ENCODE peak calls at places on chromosomes 13 and 19, in eight cellular contexts. One of them, this sample, is unnamed.

GRCh38 chr13:99656092-99656745 is 154.9 kb downstream of the TM9SF2 start:
- DNase-seq in breast epithelium: peak
- DNase-seq in lower lobe of right lung: peak
- DNase-seq in GM06990: no peak
- DNase-seq in A549: peak
- DNase-seq in fibroblast of pulmonary artery: peak
- DNase-seq in HFFc6: peak
- DNase-seq in pancreas: peak
- DNase-seq in this sample: peak

GRCh38 chr19:12939908-12940533 is 1.6 kb downstream of the CALR start:
- DNase-seq in breast epithelium: no peak
- DNase-seq in lower lobe of right lung: no peak
- DNase-seq in GM06990: no peak
- DNase-seq in A549: no peak
- DNase-seq in fibroblast of pulmonary artery: no peak
- DNase-seq in HFFc6: no peak
- DNase-seq in pancreas: no peak
- DNase-seq in this sample: no peak

GRCh38 chr19:14871619-14872230 is 14.2 kb downstream of the OR7A17 start:
- DNase-seq in breast epithelium: no peak
- DNase-seq in lower lobe of right lung: no peak
- DNase-seq in GM06990: no peak
- DNase-seq in A549: peak
- DNase-seq in fibroblast of pulmonary artery: peak
- DNase-seq in HFFc6: no peak
- DNase-seq in pancreas: no peak
- DNase-seq in this sample: peak

GRCh38 chr19:38036707-38037106 is 129.7 kb downstream of the SIPA1L3 start:
- DNase-seq in breast epithelium: no peak
- DNase-seq in lower lobe of right lung: no peak
- DNase-seq in GM06990: no peak
- DNase-seq in A549: no peak
- DNase-seq in fibroblast of pulmonary artery: no peak
- DNase-seq in HFFc6: no peak
- DNase-seq in pancreas: no peak
- DNase-seq in this sample: no peak

GRCh38 chr13:80337011-80337688 is 3.8 kb downstream of the SPRY2 start:
- DNase-seq in breast epithelium: no peak
- DNase-seq in lower lobe of right lung: no peak
- DNase-seq in GM06990: no peak
- DNase-seq in A549: no peak
- DNase-seq in fibroblast of pulmonary artery: peak
- DNase-seq in HFFc6: no peak
- DNase-seq in pancreas: no peak
- DNase-seq in this sample: peak

GRCh38 chr13:98571955-98572662 is 4.8 kb downstream of the STK24 start:
- DNase-seq in breast epithelium: no peak
- DNase-seq in lower lobe of right lung: no peak
- DNase-seq in GM06990: peak
- DNase-seq in A549: no peak
- DNase-seq in fibroblast of pulmonary artery: no peak
- DNase-seq in HFFc6: peak
- DNase-seq in pancreas: no peak
- DNase-seq in this sample: peak

GRCh38 chr13:60286707-60287106 is 110.3 kb upstream of the TDRD3 start:
- DNase-seq in breast epithelium: no peak
- DNase-seq in lower lobe of right lung: no peak
- DNase-seq in GM06990: no peak
- DNase-seq in A549: no peak
- DNase-seq in fibroblast of pulmonary artery: no peak
- DNase-seq in HFFc6: no peak
- DNase-seq in pancreas: no peak
- DNase-seq in this sample: no peak

GRCh38 chr19:1811472-1811894 is 593 bp downstream of the ATP8B3 start:
- DNase-seq in breast epithelium: peak
- DNase-seq in lower lobe of right lung: peak
- DNase-seq in GM06990: no peak
- DNase-seq in A549: peak
- DNase-seq in fibroblast of pulmonary artery: peak
- DNase-seq in HFFc6: peak
- DNase-seq in pancreas: peak
- DNase-seq in this sample: peak

GRCh38 chr13:43766766-43767165 is 20.0 kb downstream of the ENOX1 start:
- DNase-seq in breast epithelium: no peak
- DNase-seq in lower lobe of right lung: no peak
- DNase-seq in GM06990: no peak
- DNase-seq in A549: no peak
- DNase-seq in fibroblast of pulmonary artery: no peak
- DNase-seq in HFFc6: no peak
- DNase-seq in pancreas: no peak
- DNase-seq in this sample: no peak

GRCh38 chr19:46408611-46409039 is 4.7 kb downstream of the CCDC8 start:
- DNase-seq in breast epithelium: no peak
- DNase-seq in lower lobe of right lung: peak
- DNase-seq in GM06990: no peak
- DNase-seq in A549: no peak
- DNase-seq in fibroblast of pulmonary artery: peak
- DNase-seq in HFFc6: no peak
- DNase-seq in pancreas: no peak
- DNase-seq in this sample: peak

GRCh38 chr19:1522838-1523237 is 1.0 kb upstream of the PLK5 start:
- DNase-seq in breast epithelium: no peak
- DNase-seq in lower lobe of right lung: no peak
- DNase-seq in GM06990: no peak
- DNase-seq in A549: no peak
- DNase-seq in fibroblast of pulmonary artery: no peak
- DNase-seq in HFFc6: no peak
- DNase-seq in pancreas: no peak
- DNase-seq in this sample: no peak

GRCh38 chr19:40357655-40358054 is 9.2 kb downstream of the PLD3 start:
- DNase-seq in breast epithelium: no peak
- DNase-seq in lower lobe of right lung: no peak
- DNase-seq in GM06990: no peak
- DNase-seq in A549: no peak
- DNase-seq in fibroblast of pulmonary artery: no peak
- DNase-seq in HFFc6: no peak
- DNase-seq in pancreas: no peak
- DNase-seq in this sample: no peak

GRCh38 chr13:99258946-99259345 is 767 bp upstream of the GPR18 start:
- DNase-seq in breast epithelium: no peak
- DNase-seq in lower lobe of right lung: no peak
- DNase-seq in GM06990: peak
- DNase-seq in A549: no peak
- DNase-seq in fibroblast of pulmonary artery: no peak
- DNase-seq in HFFc6: no peak
- DNase-seq in pancreas: no peak
- DNase-seq in this sample: no peak

GRCh38 chr19:44635581-44636438 is 7.9 kb upstream of the PVR start:
- DNase-seq in breast epithelium: no peak
- DNase-seq in lower lobe of right lung: no peak
- DNase-seq in GM06990: no peak
- DNase-seq in A549: no peak
- DNase-seq in fibroblast of pulmonary artery: peak
- DNase-seq in HFFc6: peak
- DNase-seq in pancreas: no peak
- DNase-seq in this sample: peak

GRCh38 chr19:5504115-5504514 is 48.9 kb downstream of the ZNRF4 start:
- DNase-seq in breast epithelium: no peak
- DNase-seq in lower lobe of right lung: no peak
- DNase-seq in GM06990: no peak
- DNase-seq in A549: no peak
- DNase-seq in fibroblast of pulmonary artery: no peak
- DNase-seq in HFFc6: no peak
- DNase-seq in pancreas: no peak
- DNase-seq in this sample: no peak

GRCh38 chr13:104014803-104015645 is 948.8 kb upstream of the SLC10A2 start:
- DNase-seq in breast epithelium: no peak
- DNase-seq in lower lobe of right lung: no peak
- DNase-seq in GM06990: no peak
- DNase-seq in A549: no peak
- DNase-seq in fibroblast of pulmonary artery: peak
- DNase-seq in HFFc6: no peak
- DNase-seq in pancreas: no peak
- DNase-seq in this sample: no peak

GRCh38 chr19:31597616-31598015 is 248.4 kb upstream of the TSHZ3 start:
- DNase-seq in breast epithelium: no peak
- DNase-seq in lower lobe of right lung: no peak
- DNase-seq in GM06990: no peak
- DNase-seq in A549: no peak
- DNase-seq in fibroblast of pulmonary artery: no peak
- DNase-seq in HFFc6: no peak
- DNase-seq in pancreas: no peak
- DNase-seq in this sample: no peak

DNA sequence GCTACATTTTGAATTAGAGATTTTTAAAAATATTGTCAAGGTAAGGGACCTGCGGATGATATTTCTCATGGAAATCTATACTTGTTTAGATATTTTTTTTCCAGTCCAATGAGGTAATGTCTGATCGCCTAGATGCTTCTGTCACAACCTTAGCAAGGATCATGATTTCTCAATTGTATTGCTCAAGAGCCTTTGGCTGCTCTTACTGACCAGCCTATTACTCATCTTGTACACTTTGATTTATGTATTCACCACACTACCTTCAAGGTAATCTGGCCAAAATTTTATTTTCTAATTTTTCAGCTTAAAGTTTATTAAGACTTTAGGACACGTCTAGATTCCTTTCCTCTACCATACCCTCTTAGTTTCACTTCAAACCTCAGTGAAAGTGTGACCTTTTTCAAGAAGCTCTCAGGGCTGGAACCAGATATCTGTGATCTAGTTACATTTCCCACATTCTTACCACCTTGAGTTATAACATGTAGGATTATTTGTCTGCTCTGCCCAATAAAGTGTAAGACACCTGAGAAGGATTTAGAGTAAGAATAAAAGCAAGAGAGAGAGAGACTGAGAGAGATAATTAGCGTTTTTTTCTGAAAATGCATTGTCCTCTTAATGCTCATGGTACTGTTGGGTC is 197.1 kb downstream of the ITGBL1 start:
- DNase-seq in breast epithelium: no peak
- DNase-seq in lower lobe of right lung: no peak
- DNase-seq in GM06990: no peak
- DNase-seq in A549: peak
- DNase-seq in fibroblast of pulmonary artery: peak
- DNase-seq in HFFc6: peak
- DNase-seq in pancreas: no peak
- DNase-seq in this sample: peak
- TF ChIP-seq CTCF in breast epithelium: no peak
- TF ChIP-seq CTCF in lower lobe of right lung: no peak
- TF ChIP-seq CTCF in GM06990: no peak
- TF ChIP-seq CTCF in A549: no peak
- TF ChIP-seq CTCF in fibroblast of pulmonary artery: no peak
- TF ChIP-seq CTCF in HFFc6: no peak
- TF ChIP-seq CTCF in pancreas: no peak
- TF ChIP-seq CTCF in this sample: no peak

GRCh38 chr19:29550896-29551295 is 25.1 kb downstream of the VSTM2B start:
- DNase-seq in breast epithelium: peak
- DNase-seq in lower lobe of right lung: no peak
- DNase-seq in GM06990: no peak
- DNase-seq in A549: no peak
- DNase-seq in fibroblast of pulmonary artery: no peak
- DNase-seq in HFFc6: no peak
- DNase-seq in pancreas: no peak
- DNase-seq in this sample: no peak
- TF ChIP-seq CTCF in breast epithelium: no peak
- TF ChIP-seq CTCF in lower lobe of right lung: no peak
- TF ChIP-seq CTCF in GM06990: no peak
- TF ChIP-seq CTCF in A549: no peak
- TF ChIP-seq CTCF in fibroblast of pulmonary artery: no peak
- TF ChIP-seq CTCF in HFFc6: no peak
- TF ChIP-seq CTCF in pancreas: no peak
- TF ChIP-seq CTCF in this sample: no peak

GRCh38 chr19:28726533-28726932 is 486.4 kb downstream of the UQCRFS1 start:
- DNase-seq in breast epithelium: no peak
- DNase-seq in lower lobe of right lung: no peak
- DNase-seq in GM06990: no peak
- DNase-seq in A549: no peak
- DNase-seq in fibroblast of pulmonary artery: no peak
- DNase-seq in HFFc6: no peak
- DNase-seq in pancreas: no peak
- DNase-seq in this sample: no peak

GRCh38 chr19:28727133-28727834 is 485.7 kb downstream of the UQCRFS1 start:
- DNase-seq in breast epithelium: no peak
- DNase-seq in lower lobe of right lung: no peak
- DNase-seq in GM06990: peak
- DNase-seq in A549: no peak
- DNase-seq in fibroblast of pulmonary artery: peak
- DNase-seq in HFFc6: no peak
- DNase-seq in pancreas: no peak
- DNase-seq in this sample: peak

GRCh38 chr19:28731113-28731512 is 481.8 kb downstream of the UQCRFS1 start:
- DNase-seq in breast epithelium: no peak
- DNase-seq in lower lobe of right lung: no peak
- DNase-seq in GM06990: no peak
- DNase-seq in A549: no peak
- DNase-seq in fibroblast of pulmonary artery: no peak
- DNase-seq in HFFc6: no peak
- DNase-seq in pancreas: no peak
- DNase-seq in this sample: no peak

GRCh38 chr19:28731577-28731976 is 481.4 kb downstream of the UQCRFS1 start:
- DNase-seq in breast epithelium: no peak
- DNase-seq in lower lobe of right lung: no peak
- DNase-seq in GM06990: no peak
- DNase-seq in A549: no peak
- DNase-seq in fibroblast of pulmonary artery: no peak
- DNase-seq in HFFc6: no peak
- DNase-seq in pancreas: no peak
- DNase-seq in this sample: no peak

DNA sequence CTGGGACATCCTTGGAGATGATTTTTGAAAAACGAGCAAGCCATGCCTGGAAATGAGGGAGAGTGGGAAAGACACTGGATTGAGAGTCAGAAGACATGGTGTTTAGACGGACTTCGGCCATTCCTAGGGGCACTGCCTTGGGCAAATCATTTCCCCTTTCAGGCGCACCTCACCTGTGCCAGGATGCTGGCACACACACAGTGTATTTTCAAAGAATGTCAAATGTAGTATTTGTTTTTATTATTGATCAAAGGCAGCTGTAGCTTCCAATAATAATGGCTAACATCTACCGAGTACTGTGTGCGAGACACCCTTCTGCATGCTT is 485.2 kb downstream of the UQCRFS1 start:
- DNase-seq in breast epithelium: no peak
- DNase-seq in lower lobe of right lung: no peak
- DNase-seq in GM06990: no peak
- DNase-seq in A549: no peak
- DNase-seq in fibroblast of pulmonary artery: no peak
- DNase-seq in HFFc6: no peak
- DNase-seq in pancreas: no peak
- DNase-seq in this sample: no peak
- TF ChIP-seq CTCF in breast epithelium: no peak
- TF ChIP-seq CTCF in lower lobe of right lung: no peak
- TF ChIP-seq CTCF in GM06990: no peak
- TF ChIP-seq CTCF in A549: no peak
- TF ChIP-seq CTCF in fibroblast of pulmonary artery: no peak
- TF ChIP-seq CTCF in HFFc6: no peak
- TF ChIP-seq CTCF in pancreas: no peak
- TF ChIP-seq CTCF in this sample: no peak

DNA sequence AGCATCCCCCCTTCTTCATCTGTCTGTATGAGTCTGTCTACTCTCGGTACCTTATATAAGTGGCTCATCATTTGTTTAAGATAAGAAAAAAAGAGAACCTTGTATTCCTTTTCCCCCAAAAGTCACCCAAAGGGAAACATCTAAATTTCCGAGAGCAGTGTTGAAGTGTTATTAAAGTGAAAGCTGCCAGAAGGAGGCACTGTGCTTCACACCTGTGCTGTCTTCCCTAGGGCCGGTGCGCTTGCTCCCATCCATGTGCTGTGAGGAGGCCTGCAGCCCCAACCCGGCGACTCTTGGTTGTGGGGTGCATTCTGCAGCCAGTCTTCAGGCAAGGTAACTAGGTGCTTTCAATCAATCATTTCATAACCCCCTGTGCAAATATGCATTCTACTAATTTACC is 97.5 kb downstream of the TNFRSF19 start:
- DNase-seq in breast epithelium: no peak
- DNase-seq in lower lobe of right lung: no peak
- DNase-seq in GM06990: no peak
- DNase-seq in A549: no peak
- DNase-seq in fibroblast of pulmonary artery: no peak
- DNase-seq in HFFc6: no peak
- DNase-seq in pancreas: no peak
- DNase-seq in this sample: no peak
- TF ChIP-seq CTCF in breast epithelium: no peak
- TF ChIP-seq CTCF in lower lobe of right lung: no peak
- TF ChIP-seq CTCF in GM06990: peak
- TF ChIP-seq CTCF in A549: peak
- TF ChIP-seq CTCF in fibroblast of pulmonary artery: no peak
- TF ChIP-seq CTCF in HFFc6: peak
- TF ChIP-seq CTCF in pancreas: no peak
- TF ChIP-seq CTCF in this sample: no peak